ENCODE peak calls at places on chromosomes 13 and 19, in eight cellular contexts. E, J, G, R, D, V, T and L are unnamed samples.

GRCh38 chr19:23956051-23956450 is 41.4 kb downstream of the ZNF726 start:
- DNase-seq in E (no peak), J (no peak), G (no peak), R (no peak), D (no peak), V (no peak), T (no peak), L (no peak)

GRCh38 chr13:113535381-113535781 is 44.9 kb upstream of the DCUN1D2 start:
- DNase-seq in E (peak), J (no peak), G (no peak), R (no peak), D (no peak), V (no peak), T (no peak), L (no peak)

GRCh38 chr13:25178070-25178469 is 6.0 kb upstream of the AMER2 start:
- DNase-seq in E (no peak), J (no peak), G (no peak), R (no peak), D (no peak), V (no peak), T (no peak), L (no peak)

GRCh38 chr13:35791191-35791902 is 314.9 kb upstream of the MAB21L1 start:
- DNase-seq in E (no peak), J (no peak), G (no peak), R (no peak), D (no peak), V (no peak), T (no peak), L (no peak)

GRCh38 chr13:52938065-52938464 is 89.6 kb upstream of the PCDH8 start:
- DNase-seq in E (no peak), J (no peak), G (no peak), R (no peak), D (no peak), V (no peak), T (no peak), L (no peak)

GRCh38 chr19:5128251-5128931 is 159.5 kb downstream of the KDM4B start:
- DNase-seq in E (no peak), J (no peak), G (peak), R (no peak), D (no peak), V (peak), T (no peak), L (peak)

GRCh38 chr19:35545855-35546381 is 492 bp downstream of the TMEM147 start:
- DNase-seq in E (peak), J (peak), G (no peak), R (no peak), D (peak), V (peak), T (peak), L (peak)

GRCh38 chr19:518292-519231 is 11.3 kb downstream of the TPGS1 start:
- DNase-seq in E (peak), J (no peak), G (no peak), R (no peak), D (no peak), V (peak), T (no peak), L (peak)

GRCh38 chr19:35167251-35168119 is 12.9 kb downstream of the FXYD5 start:
- DNase-seq in E (no peak), J (peak), G (no peak), R (peak), D (no peak), V (no peak), T (no peak), L (no peak)

GRCh38 chr13:99281811-99282263 is 23.7 kb upstream of the GPR18 start:
- DNase-seq in E (peak), J (peak), G (no peak), R (no peak), D (no peak), V (peak), T (no peak), L (peak)

GRCh38 chr13:99028890-99029289 is 51.0 kb upstream of the DOCK9 start:
- DNase-seq in E (no peak), J (peak), G (no peak), R (peak), D (no peak), V (no peak), T (no peak), L (peak)

GRCh38 chr19:49224856-49225255 is 67.3 kb downstream of the TRPM4 start:
- DNase-seq in E (no peak), J (peak), G (peak), R (no peak), D (no peak), V (peak), T (peak), L (peak)

GRCh38 chr13:113607477-113608245 is 23.1 kb downstream of the TFDP1 start:
- DNase-seq in E (peak), J (no peak), G (no peak), R (no peak), D (no peak), V (no peak), T (no peak), L (no peak)

GRCh38 chr13:77583551-77583950 is 48.0 kb downstream of the SCEL start:
- DNase-seq in E (no peak), J (no peak), G (no peak), R (no peak), D (no peak), V (no peak), T (no peak), L (no peak)

GRCh38 chr19:53927745-53928144 is 18.7 kb downstream of the CACNG7 start:
- DNase-seq in E (no peak), J (peak), G (peak), R (no peak), D (no peak), V (no peak), T (no peak), L (peak)

GRCh38 chr19:55158848-55159793 is 1.6 kb upstream of the TNNI3 start:
- DNase-seq in E (no peak), J (peak), G (no peak), R (no peak), D (no peak), V (peak), T (peak), L (peak)

GRCh38 chr13:50594276-50594970 is 249.1 kb downstream of the DLEU7 start:
- DNase-seq in E (peak), J (peak), G (no peak), R (no peak), D (no peak), V (no peak), T (no peak), L (no peak)

GRCh38 chr13:20465218-20465879 is 60.3 kb downstream of the CRYL1 start:
- DNase-seq in E (no peak), J (no peak), G (no peak), R (peak), D (no peak), V (no peak), T (no peak), L (no peak)

GRCh38 chr19:56266060-56266459 is 6.5 kb upstream of the EDDM13 start:
- DNase-seq in E (no peak), J (no peak), G (no peak), R (no peak), D (no peak), V (no peak), T (no peak), L (no peak)

GRCh38 chr13:64928704-64929499 is 2301.2 kb downstream of the PCDH9 start:
- DNase-seq in E (no peak), J (no peak), G (peak), R (no peak), D (no peak), V (no peak), T (peak), L (no peak)

GRCh38 chr19:10864538-10864899 is 6.8 kb upstream of the CARM1 start:
- DNase-seq in E (peak), J (peak), G (peak), R (no peak), D (peak), V (peak), T (peak), L (peak)

GRCh38 chr13:109844396-109844795 is 58.0 kb upstream of the IRS2 start:
- DNase-seq in E (no peak), J (no peak), G (no peak), R (no peak), D (no peak), V (no peak), T (no peak), L (no peak)

GRCh38 chr13:98541211-98541610 is 35.7 kb downstream of the STK24 start:
- DNase-seq in E (no peak), J (no peak), G (peak), R (no peak), D (no peak), V (no peak), T (no peak), L (no peak)

GRCh38 chr13:30873519-30873918 is 32.6 kb upstream of the MEDAG start:
- DNase-seq in E (no peak), J (no peak), G (no peak), R (no peak), D (no peak), V (no peak), T (no peak), L (peak)

GRCh38 chr13:89550842-89551422 is 1796.6 kb upstream of the MIR17HG start:
- DNase-seq in E (no peak), J (no peak), G (peak), R (no peak), D (no peak), V (no peak), T (no peak), L (no peak)

GRCh38 chr13:51759240-51759639 is 44.7 kb downstream of the DHRS12 start:
- DNase-seq in E (no peak), J (no peak), G (no peak), R (no peak), D (no peak), V (no peak), T (no peak), L (no peak)

GRCh38 chr13:32443111-32443510 is 15.2 kb upstream of the N4BP2L1 start:
- DNase-seq in E (no peak), J (peak), G (peak), R (no peak), D (no peak), V (no peak), T (no peak), L (peak)

GRCh38 chr19:19774354-19775033 is 41.6 kb upstream of the ZNF14 start:
- DNase-seq in E (no peak), J (peak), G (no peak), R (no peak), D (no peak), V (no peak), T (no peak), L (no peak)

GRCh38 chr19:35513231-35513974 is at the start of gene DMKN:
- DNase-seq in E (no peak), J (peak), G (no peak), R (no peak), D (no peak), V (no peak), T (peak), L (no peak)

GRCh38 chr13:45737571-45738002 is 35.5 kb downstream of the CBY2 start:
- DNase-seq in E (no peak), J (peak), G (no peak), R (no peak), D (no peak), V (no peak), T (no peak), L (no peak)

GRCh38 chr13:96091164-96091931 is 1.4 kb downstream of the HS6ST3 start:
- DNase-seq in E (no peak), J (no peak), G (peak), R (no peak), D (no peak), V (peak), T (no peak), L (no peak)

GRCh38 chr13:110137677-110138008 is 169.3 kb downstream of the COL4A1 start:
- DNase-seq in E (no peak), J (no peak), G (no peak), R (no peak), D (peak), V (peak), T (no peak), L (peak)

GRCh38 chr19:54523403-54523802 is 20.8 kb downstream of the LAIR2 start:
- DNase-seq in E (no peak), J (peak), G (peak), R (no peak), D (no peak), V (no peak), T (peak), L (no peak)

GRCh38 chr13:27203854-27204253 is 32.2 kb upstream of the USP12 start:
- DNase-seq in E (no peak), J (peak), G (peak), R (no peak), D (no peak), V (no peak), T (no peak), L (peak)

GRCh38 chr13:108643646-108644353 is 14.4 kb downstream of the MYO16 start:
- DNase-seq in E (no peak), J (no peak), G (no peak), R (no peak), D (no peak), V (no peak), T (no peak), L (no peak)

GRCh38 chr13:32264407-32264806 is 50.8 kb downstream of the ZAR1L start:
- DNase-seq in E (no peak), J (no peak), G (peak), R (no peak), D (no peak), V (peak), T (no peak), L (no peak)

GRCh38 chr13:47110833-47111240 is 214.0 kb upstream of the HTR2A start:
- DNase-seq in E (no peak), J (no peak), G (no peak), R (no peak), D (no peak), V (no peak), T (no peak), L (no peak)

GRCh38 chr13:33815011-33815550 is 2.9 kb upstream of the RFC3 start:
- DNase-seq in E (no peak), J (no peak), G (no peak), R (no peak), D (no peak), V (no peak), T (no peak), L (no peak)

GRCh38 chr13:33816912-33817311 is 1.0 kb upstream of the RFC3 start:
- DNase-seq in E (no peak), J (no peak), G (no peak), R (no peak), D (no peak), V (no peak), T (no peak), L (no peak)

GRCh38 chr13:33817513-33817842 is 471 bp upstream of the RFC3 start:
- DNase-seq in E (no peak), J (no peak), G (no peak), R (no peak), D (no peak), V (no peak), T (no peak), L (no peak)

DNA sequence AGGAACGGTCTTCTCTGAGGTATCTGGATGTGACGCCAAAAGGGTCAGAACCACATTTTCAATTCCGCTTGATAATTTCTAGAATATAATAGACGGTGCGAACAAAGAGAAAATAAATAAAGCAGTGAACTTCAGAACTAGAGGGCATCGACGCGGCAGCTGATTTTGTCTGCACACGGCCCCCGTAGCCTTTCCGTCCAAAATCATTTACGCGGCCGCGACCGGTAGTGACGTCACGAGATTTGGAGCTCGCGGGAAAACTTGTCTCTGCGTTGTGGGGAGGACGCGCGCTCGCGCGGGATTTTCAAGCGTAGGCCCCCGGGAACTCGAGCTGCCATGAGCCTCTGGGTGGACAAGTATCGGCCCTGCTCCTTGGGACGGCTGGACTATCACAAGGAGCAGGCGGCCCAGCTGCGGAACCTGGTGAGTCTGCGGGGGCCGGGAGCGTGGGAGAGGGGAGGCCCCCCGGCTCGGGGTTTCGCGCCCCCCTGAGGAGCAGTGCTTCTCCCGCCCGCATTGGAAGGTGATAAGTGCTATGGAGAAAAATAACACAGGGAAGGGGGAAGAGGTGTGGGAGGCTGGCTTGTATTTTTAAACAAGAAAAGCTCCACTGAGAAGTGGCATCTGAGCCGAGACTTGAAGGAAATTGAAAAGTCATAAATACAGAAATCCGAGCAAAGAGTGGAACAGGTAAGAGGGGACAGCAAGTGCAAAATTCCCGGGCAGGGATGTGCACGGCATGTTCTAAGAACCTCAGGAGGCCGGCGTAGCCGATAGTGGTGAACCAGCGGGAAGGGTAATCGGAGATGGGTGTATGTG is at the start of gene RFC3:
- DNase-seq in E (peak), J (peak), G (peak), R (peak), D (peak), V (peak), T (peak), L (peak)
- TF ChIP-seq POLR2A in E (no peak), J (peak), G (peak), R (no peak), D (no peak), V (peak), T (peak), L (peak)

DNA sequence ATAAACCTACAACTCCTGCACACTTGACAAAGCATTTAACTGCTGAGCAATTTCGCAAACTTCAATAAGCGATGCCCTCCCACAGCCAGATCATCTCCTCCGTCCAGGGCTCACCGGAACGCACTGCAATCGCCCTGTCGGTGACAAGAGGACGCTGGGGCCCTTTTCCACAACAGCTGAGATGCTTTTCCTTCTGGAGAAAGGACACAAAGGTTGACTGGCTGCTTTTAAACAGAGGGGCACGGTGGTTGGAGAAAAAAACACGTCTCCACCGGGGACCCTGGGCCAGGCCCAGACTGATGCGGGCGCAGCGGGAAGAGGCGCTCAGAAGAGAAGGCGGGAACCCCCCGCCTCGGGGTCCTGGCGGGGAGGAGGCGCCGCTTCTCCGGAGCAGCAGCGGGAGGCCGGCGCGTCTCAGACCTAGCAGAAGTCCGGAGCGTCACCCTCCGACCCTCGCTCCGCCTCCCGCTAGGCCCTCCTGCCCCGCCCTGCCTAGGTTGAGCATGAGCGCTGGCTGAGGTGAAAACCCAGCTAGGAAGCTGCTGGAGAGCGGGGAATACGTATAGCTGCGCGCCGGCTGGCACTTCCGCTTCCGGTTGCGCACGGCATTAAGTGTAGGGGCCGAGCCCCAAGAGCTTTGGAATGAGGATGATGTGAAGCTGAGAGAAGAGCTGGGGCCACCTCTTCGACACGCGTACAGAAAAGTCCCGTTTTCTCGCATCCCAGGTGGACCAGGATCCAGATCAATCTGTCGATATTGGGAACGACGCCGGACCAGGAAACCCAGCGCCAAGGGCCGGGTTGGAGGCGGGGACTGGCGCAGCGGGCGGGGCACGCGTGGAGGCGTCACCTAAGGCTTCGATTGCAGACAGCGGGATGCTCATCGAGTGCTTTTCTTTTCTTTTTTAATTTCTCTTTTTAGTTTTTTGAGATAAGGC is at the start of gene ZNF846:
- DNase-seq in E (peak), J (peak), G (peak), R (peak), D (peak), V (peak), T (peak), L (peak)
- TF ChIP-seq POLR2A in E (peak), J (peak), G (peak), R (no peak), D (peak), V (peak), T (peak), L (peak)

DNA sequence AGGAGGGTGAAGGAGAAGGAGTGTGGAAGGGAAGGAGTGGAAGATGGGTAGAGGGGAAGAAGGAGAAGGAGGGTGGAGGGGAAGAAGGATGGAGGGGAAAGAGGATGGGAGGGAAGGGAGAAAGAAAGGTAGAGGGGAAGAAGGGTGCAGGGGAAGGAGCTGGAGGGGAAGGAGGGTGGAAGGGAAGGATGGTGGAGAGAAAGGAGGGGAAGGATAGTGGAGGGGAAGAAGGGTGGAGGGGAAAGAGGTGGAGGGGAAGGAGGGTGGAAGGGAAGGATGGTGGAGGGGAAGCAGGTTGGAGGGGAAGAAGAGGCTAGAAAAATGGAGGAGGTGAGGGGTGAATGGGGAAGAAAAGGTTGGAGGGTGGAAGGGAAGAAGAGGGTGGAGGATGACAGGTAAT is 927.9 kb downstream of the UQCRFS1 start:
- DNase-seq in E (no peak), J (no peak), G (no peak), R (no peak), D (no peak), V (no peak), T (no peak), L (no peak)
- TF ChIP-seq POLR2A in E (no peak), J (no peak), G (no peak), R (no peak), D (no peak), V (no peak), T (no peak), L (no peak)

GRCh38 chr19:16679811-16680210 is 18.9 kb downstream of the TMEM38A start:
- DNase-seq in E (no peak), J (no peak), G (no peak), R (no peak), D (no peak), V (no peak), T (no peak), L (no peak)

GRCh38 chr19:16678498-16678897 is 17.6 kb downstream of the TMEM38A start:
- DNase-seq in E (no peak), J (peak), G (no peak), R (no peak), D (no peak), V (no peak), T (no peak), L (no peak)

GRCh38 chr19:16682539-16682938 is 21.6 kb downstream of the TMEM38A start:
- DNase-seq in E (no peak), J (no peak), G (no peak), R (no peak), D (no peak), V (no peak), T (no peak), L (no peak)

GRCh38 chr19:16688084-16688483 is 27.1 kb downstream of the TMEM38A start:
- DNase-seq in E (no peak), J (no peak), G (no peak), R (no peak), D (no peak), V (no peak), T (no peak), L (no peak)

DNA sequence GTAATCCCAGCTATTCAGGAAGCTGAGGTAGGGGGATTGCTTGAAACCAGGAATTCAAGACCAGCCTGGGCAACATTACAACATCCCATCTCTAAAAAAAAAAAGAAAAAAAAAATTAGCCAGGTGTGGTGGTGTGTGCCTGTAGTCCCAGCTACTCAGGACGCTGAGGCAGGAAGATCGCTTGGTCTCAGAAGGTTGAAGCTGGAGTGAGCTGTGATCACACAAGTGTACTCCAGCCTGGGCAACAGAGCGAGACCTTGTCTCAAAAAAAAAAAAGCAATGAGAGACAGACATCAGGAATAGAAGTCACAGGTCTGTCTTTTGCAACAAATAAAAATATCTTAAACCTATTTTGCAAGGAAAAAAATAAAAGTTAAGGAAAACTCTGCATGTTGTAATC is 23.3 kb downstream of the TMEM38A start:
- DNase-seq in E (no peak), J (no peak), G (no peak), R (no peak), D (no peak), V (no peak), T (no peak), L (no peak)
- TF ChIP-seq POLR2A in E (no peak), J (no peak), G (no peak), R (no peak), D (no peak), V (no peak), T (no peak), L (no peak)